ENCODE peak calls at places on chromosome 5, in eight cellular contexts. S is NCI-H1092; X is HCEC 1CT; B is esophagus squamous epithelium; J is HFF-Myc; G is left colon; O is stimulated activated naive B cell treated with anti-CD40 and anti-IgM and Interleukin-4, amounts not matched to agents 10 μg/mL and 1 μg/mL and 100 μg/mL, for 72 hours; C is ureter. Y is an unnamed sample.

GRCh38 chr5:116572375-116573278 is 2.0 kb downstream of the SEMA6A start:
- DNase-seq in S (no peak), X (no peak), B (no peak), J (no peak), G (peak), O (no peak), C (peak), Y (peak)

GRCh38 chr5:53424691-53425597 is 55.5 kb upstream of the FST start:
- DNase-seq in S (no peak), X (peak), B (no peak), J (no peak), G (no peak), O (no peak), C (no peak), Y (no peak)

GRCh38 chr5:124330595-124330994 is 415.8 kb downstream of the ZNF608 start:
- DNase-seq in S (no peak), X (no peak), B (no peak), J (no peak), G (no peak), O (no peak), C (no peak), Y (no peak)

GRCh38 chr5:91357012-91357634 is 26.0 kb downstream of the ARRDC3 start:
- DNase-seq in S (no peak), X (no peak), B (no peak), J (no peak), G (no peak), O (no peak), C (no peak), Y (no peak)

GRCh38 chr5:72463499-72464052 is 43.6 kb downstream of the ZNF366 start:
- DNase-seq in S (no peak), X (no peak), B (no peak), J (no peak), G (no peak), O (no peak), C (no peak), Y (no peak)

GRCh38 chr5:96344678-96345612 is 88.1 kb downstream of the PCSK1 start:
- DNase-seq in S (peak), X (peak), B (no peak), J (peak), G (peak), O (no peak), C (no peak), Y (no peak)

GRCh38 chr5:146995878-146996277 is 117.3 kb upstream of the PPP2R2B start:
- DNase-seq in S (no peak), X (no peak), B (no peak), J (no peak), G (no peak), O (no peak), C (no peak), Y (no peak)

GRCh38 chr5:177476531-177477233 is 3.2 kb upstream of the DBN1 start:
- DNase-seq in S (no peak), X (peak), B (no peak), J (no peak), G (no peak), O (no peak), C (no peak), Y (no peak)

GRCh38 chr5:35608881-35609779 is 8.5 kb upstream of the SPEF2 start:
- DNase-seq in S (no peak), X (peak), B (no peak), J (no peak), G (no peak), O (no peak), C (no peak), Y (no peak)

GRCh38 chr5:43658499-43658898 is 55.5 kb downstream of the NNT start:
- DNase-seq in S (no peak), X (peak), B (no peak), J (peak), G (no peak), O (no peak), C (no peak), Y (no peak)

Y was measured in NCI-H510A.